ENCODE peak calls at places on chromosome 18, in four cellular contexts. G, S, Q and H are unnamed samples.

GRCh38 chr18:74897971-74898657 is 300.4 kb downstream of the ZNF407 start:
- DNase-seq in G (no peak), S (no peak), Q (peak), H (peak)

GRCh38 chr18:69759046-69759445 is 188.6 kb downstream of the CD226 start:
- DNase-seq in G (no peak), S (no peak), Q (no peak), H (peak)

GRCh38 chr18:37389684-37390368 is 175.8 kb downstream of the CELF4 start:
- DNase-seq in G (no peak), S (no peak), Q (no peak), H (no peak)

GRCh38 chr18:79506191-79507075 is 110.7 kb downstream of the NFATC1 start:
- DNase-seq in G (no peak), S (no peak), Q (no peak), H (no peak)

GRCh38 chr18:79348066-79348465 is 47.7 kb upstream of the NFATC1 start:
- DNase-seq in G (no peak), S (no peak), Q (no peak), H (peak)

GRCh38 chr18:69400253-69400975 is at the start of gene DOK6:
- DNase-seq in G (no peak), S (no peak), Q (peak), H (peak)

GRCh38 chr18:55275042-55275897 is 312.7 kb downstream of the TCF4 start:
- DNase-seq in G (no peak), S (no peak), Q (peak), H (peak)

GRCh38 chr18:3715223-3716080 is 265.5 kb downstream of the TGIF1 start:
- DNase-seq in G (no peak), S (no peak), Q (no peak), H (no peak)

GRCh38 chr18:65990174-65990690 is 239.4 kb downstream of the CDH7 start:
- DNase-seq in G (no peak), S (no peak), Q (no peak), H (no peak)

GRCh38 chr18:11040823-11041712 is 108.3 kb downstream of the PIEZO2 start:
- DNase-seq in G (no peak), S (peak), Q (peak), H (peak)

GRCh38 chr18:49431563-49431962 is 28.9 kb downstream of the DYM start:
- DNase-seq in G (no peak), S (no peak), Q (no peak), H (peak)

GRCh38 chr18:56712761-56713160 is 61.6 kb downstream of the WDR7 start:
- DNase-seq in G (no peak), S (no peak), Q (no peak), H (no peak)

GRCh38 chr18:56715121-56715520 is 64.0 kb downstream of the WDR7 start:
- DNase-seq in G (no peak), S (no peak), Q (no peak), H (no peak)

GRCh38 chr18:56716692-56717146 is 65.6 kb downstream of the WDR7 start:
- DNase-seq in G (peak), S (no peak), Q (no peak), H (no peak)

GRCh38 chr18:56709463-56709862 is 58.3 kb downstream of the WDR7 start:
- DNase-seq in G (peak), S (peak), Q (peak), H (peak)

GRCh38 chr18:56711706-56712445 is 60.7 kb downstream of the WDR7 start:
- DNase-seq in G (no peak), S (no peak), Q (no peak), H (no peak)
- TF ChIP-seq FOS in G (no peak), S (no peak), Q (no peak), H (no peak)

GRCh38 chr18:45666520-45666919 is 51.2 kb downstream of the SLC14A2 start:
- DNase-seq in G (no peak), S (no peak), Q (no peak), H (no peak)
- H3K4me2 ChIP-seq in G (peak), S (no peak), Q (no peak), H (no peak)

GRCh38 chr18:926946-927345 is 22.3 kb downstream of the ADCYAP1 start:
- DNase-seq in G (no peak), S (no peak), Q (no peak), H (no peak)

GRCh38 chr18:923144-923543 is 18.5 kb downstream of the ADCYAP1 start:
- DNase-seq in G (no peak), S (no peak), Q (no peak), H (no peak)

GRCh38 chr18:919078-919477 is 14.4 kb downstream of the ADCYAP1 start:
- DNase-seq in G (no peak), S (no peak), Q (no peak), H (no peak)

DNA sequence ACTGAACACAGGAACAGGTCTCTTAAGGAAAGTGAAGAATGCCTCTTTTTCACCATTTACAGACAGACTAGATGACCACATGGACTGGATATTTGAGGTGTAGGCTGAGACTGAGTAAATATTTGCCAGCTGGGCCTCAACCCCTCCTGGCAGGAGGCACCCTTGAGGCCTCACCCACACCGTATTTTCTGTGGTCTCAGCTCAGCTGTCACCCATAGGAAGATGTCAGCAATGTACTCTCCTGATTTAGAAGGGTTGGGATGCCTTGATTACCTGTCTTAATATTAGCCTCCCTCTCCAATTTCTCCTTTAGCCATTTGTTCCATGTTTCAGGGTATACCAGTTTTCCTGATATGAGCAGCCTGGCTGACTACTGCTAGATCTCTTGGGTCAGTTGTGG is 20.3 kb downstream of the ADCYAP1 start:
- DNase-seq in G (no peak), S (no peak), Q (no peak), H (no peak)
- TF ChIP-seq FOS in G (no peak), S (no peak), Q (no peak), H (no peak)

GRCh38 chr18:21305621-21306020 is 63.6 kb downstream of the GREB1L start:
- DNase-seq in G (no peak), S (no peak), Q (no peak), H (no peak)
- H3K4me2 ChIP-seq in G (no peak), S (no peak), Q (no peak), H (no peak)

GRCh38 chr18:53819174-53819573 is 405.3 kb downstream of the MBD2 start:
- DNase-seq in G (no peak), S (no peak), Q (no peak), H (no peak)

GRCh38 chr18:53817976-53818950 is 406.2 kb downstream of the MBD2 start:
- DNase-seq in G (no peak), S (no peak), Q (no peak), H (no peak)

DNA sequence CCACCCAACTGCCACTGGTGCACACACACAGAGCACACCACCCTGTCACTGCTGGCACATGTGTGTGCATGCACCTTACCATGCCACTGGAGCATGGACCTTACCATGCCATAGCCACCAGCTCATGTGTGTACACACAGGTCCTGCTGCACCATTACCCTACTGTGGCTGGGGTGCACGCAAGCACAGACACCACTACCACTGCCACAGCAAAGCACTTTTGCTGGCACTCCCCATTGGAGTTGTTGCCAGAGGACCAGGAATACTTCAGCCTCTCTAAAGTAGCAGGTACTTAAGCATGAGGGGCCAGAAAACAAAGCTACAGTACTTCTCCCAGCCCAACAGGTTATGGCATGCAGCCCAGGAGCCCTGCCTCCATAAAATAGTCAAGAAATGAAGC is 404.8 kb downstream of the MBD2 start:
- DNase-seq in G (no peak), S (no peak), Q (no peak), H (no peak)
- TF ChIP-seq FOS in G (no peak), S (no peak), Q (no peak), H (no peak)

DNA sequence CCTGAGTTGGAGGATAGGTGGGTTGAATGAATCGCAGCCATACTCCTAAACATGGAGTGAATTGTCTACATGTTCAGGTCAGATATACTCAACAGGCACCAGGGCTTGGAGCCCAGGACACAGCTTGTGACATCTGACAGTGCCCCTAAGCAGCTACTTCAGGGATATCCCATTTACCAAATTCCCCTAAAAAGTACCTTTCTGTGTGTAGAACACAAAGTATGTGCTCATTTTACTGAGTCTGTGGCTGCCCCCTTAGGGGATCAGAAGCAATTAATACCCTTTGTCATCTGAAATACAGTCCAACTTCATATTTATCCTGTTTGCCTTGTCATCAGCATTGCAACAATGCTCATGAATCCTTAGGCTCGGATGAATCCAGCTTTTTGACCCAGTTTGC is 20.8 kb downstream of the TNFRSF11A start:
- DNase-seq in G (no peak), S (no peak), Q (no peak), H (no peak)
- H3K4me2 ChIP-seq in G (no peak), S (no peak), Q (no peak), H (no peak)

DNA sequence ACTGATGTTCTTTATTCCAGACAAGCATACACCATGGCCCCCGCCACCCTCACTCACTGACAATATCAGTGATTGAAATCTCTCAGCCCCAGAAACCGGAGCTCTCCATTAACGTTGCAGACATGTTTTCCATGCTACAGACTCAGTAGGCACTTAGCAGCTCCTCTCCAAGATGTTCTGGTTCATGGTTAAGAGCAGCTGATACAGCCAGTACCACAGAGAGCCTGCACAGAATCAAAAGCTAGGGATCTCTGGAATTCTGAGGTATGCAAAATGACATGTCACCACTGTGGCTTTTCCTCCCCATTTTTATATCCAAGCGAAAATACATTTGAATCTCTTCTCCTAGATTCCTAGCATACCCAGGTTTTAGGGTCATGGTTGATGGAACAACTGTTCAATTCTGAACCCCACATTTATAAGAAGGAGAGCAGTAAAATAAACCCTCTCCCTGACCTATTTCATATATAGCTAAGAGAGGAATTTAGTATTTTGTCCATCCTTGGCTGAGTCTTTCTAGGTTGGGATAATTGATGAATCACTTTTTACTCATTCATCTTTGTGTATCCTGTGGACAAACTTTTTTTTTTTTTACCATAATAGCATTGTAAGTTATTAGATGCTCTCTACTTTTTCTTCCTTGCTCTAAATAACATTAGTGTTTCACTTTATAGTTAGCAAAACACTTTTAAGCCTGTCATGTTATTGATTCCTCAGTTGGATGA is 488.4 kb upstream of the PIK3C3 start:
- DNase-seq in G (no peak), S (no peak), Q (no peak), H (no peak)
- TF ChIP-seq FOS in G (no peak), S (no peak), Q (no peak), H (no peak)

GRCh38 chr18:48079885-48080284 is 149.4 kb upstream of the SMAD2 start:
- DNase-seq in G (no peak), S (no peak), Q (no peak), H (no peak)

GRCh38 chr18:48076461-48076860 is 146.0 kb upstream of the SMAD2 start:
- DNase-seq in G (no peak), S (no peak), Q (no peak), H (no peak)

GRCh38 chr18:48077291-48077690 is 146.8 kb upstream of the SMAD2 start:
- DNase-seq in G (no peak), S (no peak), Q (no peak), H (no peak)

GRCh38 chr18:48080546-48080945 is 150.1 kb upstream of the SMAD2 start:
- DNase-seq in G (no peak), S (no peak), Q (no peak), H (no peak)

GRCh38 chr18:48078448-48078847 is 148.0 kb upstream of the SMAD2 start:
- DNase-seq in G (no peak), S (no peak), Q (no peak), H (no peak)
- H3K4me2 ChIP-seq in G (no peak), S (no peak), Q (no peak), H (no peak)

DNA sequence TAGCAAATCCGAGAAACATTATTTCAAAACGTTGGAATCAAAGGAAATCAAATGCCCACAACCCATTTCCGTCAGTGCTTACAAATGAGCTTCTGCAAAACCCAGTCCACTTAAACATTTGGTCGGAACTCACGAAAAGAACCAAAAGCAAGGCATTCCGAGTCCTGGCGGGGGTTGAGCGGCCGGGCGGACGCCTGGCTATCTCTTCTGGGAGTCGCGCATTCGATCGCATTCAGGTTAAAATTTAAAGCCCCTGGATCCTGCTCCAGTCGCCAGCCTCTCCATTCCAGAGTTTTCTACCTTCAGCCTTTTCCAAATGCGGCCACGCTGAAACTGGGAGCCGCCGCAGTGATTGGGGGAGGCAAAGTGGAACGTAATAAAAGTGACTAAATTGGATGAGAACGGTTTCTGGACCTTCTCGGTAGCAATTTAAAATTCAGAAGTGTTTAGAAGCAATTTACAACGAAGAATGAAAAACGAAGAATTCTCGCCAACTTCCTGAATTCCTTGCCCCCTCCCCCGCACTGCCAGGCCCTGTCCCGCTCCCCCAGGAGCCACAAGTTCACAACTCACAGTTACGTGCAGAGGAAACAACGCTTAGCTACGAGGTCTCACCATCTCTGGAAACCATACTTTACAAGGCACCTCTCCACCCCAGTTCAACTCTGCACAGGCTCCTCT is 1.8 kb upstream of the GATA6 start:
- DNase-seq in G (no peak), S (no peak), Q (peak), H (no peak)
- TF ChIP-seq FOS in G (no peak), S (no peak), Q (no peak), H (no peak)

GRCh38 chr18:22223263-22223960 is 54.0 kb downstream of the GATA6 start:
- DNase-seq in G (no peak), S (peak), Q (peak), H (peak)
- H3K4me2 ChIP-seq in G (no peak), S (no peak), Q (no peak), H (no peak)